ENCODE peak calls at places on chromosomes 3 and 15, in six cellular contexts. U is natural killer cell, R is mucosa of descending colon, D is IMR-90, N is GM23338, T is tibial artery. W is an unnamed sample.

GRCh38 chr15:96402403-96402802 is 71.9 kb downstream of the NR2F2 start:
- DNase-seq in U (no peak), R (no peak), D (no peak), N (no peak), T (no peak), W (no peak)

GRCh38 chr15:60790641-60791040 is 311.7 kb upstream of the ICE2 start:
- DNase-seq in U (no peak), R (no peak), D (no peak), N (no peak), T (no peak), W (no peak)

GRCh38 chr3:190369701-190370295 is 18.2 kb upstream of the CLDN16 start:
- DNase-seq in U (no peak), R (no peak), D (peak; percentile 39), N (no peak), T (no peak), W (no peak)

GRCh38 chr3:160810360-160810759 is 54.3 kb downstream of the PPM1L start:
- DNase-seq in U (no peak), R (no peak), D (no peak), N (no peak), T (peak; percentile 74), W (no peak)

GRCh38 chr15:25862469-25863066 is 559 bp downstream of the ATP10A start:
- DNase-seq in U (peak; percentile 43), R (peak; percentile 54), D (no peak), N (peak; percentile 57), T (peak; percentile 76), W (no peak)

GRCh38 chr15:48861813-48862431 is 16.0 kb upstream of the EID1 start:
- DNase-seq in U (no peak), R (no peak), D (peak; percentile 82), N (peak; percentile 82), T (no peak), W (no peak)

GRCh38 chr15:63473007-63473748 is 31.2 kb upstream of the USP3 start:
- DNase-seq in U (no peak), R (no peak), D (no peak), N (no peak), T (no peak), W (no peak)

GRCh38 chr3:16849795-16850194 is 35.0 kb upstream of the PLCL2 start:
- DNase-seq in U (no peak), R (no peak), D (peak; percentile 55), N (no peak), T (no peak), W (no peak)

GRCh38 chr3:134457331-134458125 is 28.3 kb downstream of the ANAPC13 start:
- DNase-seq in U (no peak), R (no peak), D (no peak), N (no peak), T (no peak), W (no peak)

GRCh38 chr3:100106531-100107155 is 7.7 kb downstream of the FILIP1L start:
- DNase-seq in U (no peak), R (no peak), D (peak; percentile 57), N (no peak), T (no peak), W (no peak)

GRCh38 chr3:35639251-35640185 is at the start of gene ARPP21:
- DNase-seq in U (no peak), R (no peak), D (no peak), N (peak; percentile 57), T (no peak), W (peak; percentile 19)

DNA sequence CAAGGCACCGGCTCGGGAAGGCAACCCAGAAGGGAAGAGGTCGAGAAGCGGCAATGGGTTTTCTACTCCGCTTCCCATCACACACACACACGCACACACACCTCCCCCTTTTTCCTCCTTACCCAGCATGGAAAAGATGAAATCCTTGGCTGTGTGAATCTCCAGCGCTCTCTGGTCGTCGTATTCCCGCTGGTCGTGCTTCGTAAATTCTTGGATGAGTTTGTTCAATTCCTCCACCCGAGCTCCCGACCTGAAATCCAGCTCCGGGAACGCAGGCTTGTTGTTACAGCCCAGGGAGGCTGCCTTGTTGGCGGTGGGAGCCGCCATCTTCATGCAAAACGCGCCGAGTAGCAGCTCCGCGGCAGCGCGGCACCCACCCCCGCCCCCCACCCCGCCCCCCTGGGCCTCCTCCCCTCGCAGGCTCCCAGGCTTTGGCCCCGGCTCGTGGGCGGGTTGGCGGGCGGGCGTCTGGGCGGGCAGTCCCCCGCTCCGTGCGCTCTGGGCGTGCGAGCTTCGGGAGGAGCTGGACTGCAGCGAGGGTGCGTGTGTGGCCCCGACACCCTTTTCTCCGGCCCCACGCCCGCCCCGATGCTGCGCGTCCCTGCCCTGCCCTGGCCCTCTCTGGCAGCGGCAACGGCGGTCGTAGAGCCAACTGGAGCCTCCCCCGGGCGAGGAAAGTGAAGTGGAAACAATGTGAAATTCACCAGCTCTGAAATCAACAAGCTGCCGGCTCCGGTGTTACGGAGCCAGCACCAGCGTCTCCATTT is at the start of gene MB21D2:
- DNase-seq in U (no peak), R (peak; percentile 82), D (peak; percentile 80), N (peak; percentile 74), T (peak; percentile 88), W (peak; percentile 65)
- TF ChIP-seq CTCF in U (no peak), R (no peak), D (no peak), N (no peak), T (no peak), W (no peak)

GRCh38 chr15:41183580-41183979 is 47.0 kb downstream of the EXD1 start:
- DNase-seq in U (no peak), R (no peak), D (peak; percentile 49), N (no peak), T (no peak), W (no peak)

GRCh38 chr15:41182266-41182665 is 48.3 kb downstream of the EXD1 start:
- DNase-seq in U (no peak), R (no peak), D (no peak), N (no peak), T (no peak), W (no peak)

GRCh38 chr15:41180206-41180789 is 50.3 kb downstream of the EXD1 start:
- DNase-seq in U (no peak), R (no peak), D (peak; percentile 64), N (no peak), T (no peak), W (no peak)
- TF ChIP-seq CTCF in U (no peak), R (no peak), D (no peak), N (no peak), T (no peak), W (no peak)

GRCh38 chr3:186849392-186849975 is 7.0 kb downstream of the ADIPOQ start:
- DNase-seq in U (no peak), R (no peak), D (peak; percentile 38), N (peak; percentile 81), T (no peak), W (no peak)
- TF ChIP-seq CTCF in U (peak; percentile 56), R (no peak), D (peak; percentile 42), N (peak; percentile 75), T (peak; percentile 41), W (peak; percentile 63)

DNA sequence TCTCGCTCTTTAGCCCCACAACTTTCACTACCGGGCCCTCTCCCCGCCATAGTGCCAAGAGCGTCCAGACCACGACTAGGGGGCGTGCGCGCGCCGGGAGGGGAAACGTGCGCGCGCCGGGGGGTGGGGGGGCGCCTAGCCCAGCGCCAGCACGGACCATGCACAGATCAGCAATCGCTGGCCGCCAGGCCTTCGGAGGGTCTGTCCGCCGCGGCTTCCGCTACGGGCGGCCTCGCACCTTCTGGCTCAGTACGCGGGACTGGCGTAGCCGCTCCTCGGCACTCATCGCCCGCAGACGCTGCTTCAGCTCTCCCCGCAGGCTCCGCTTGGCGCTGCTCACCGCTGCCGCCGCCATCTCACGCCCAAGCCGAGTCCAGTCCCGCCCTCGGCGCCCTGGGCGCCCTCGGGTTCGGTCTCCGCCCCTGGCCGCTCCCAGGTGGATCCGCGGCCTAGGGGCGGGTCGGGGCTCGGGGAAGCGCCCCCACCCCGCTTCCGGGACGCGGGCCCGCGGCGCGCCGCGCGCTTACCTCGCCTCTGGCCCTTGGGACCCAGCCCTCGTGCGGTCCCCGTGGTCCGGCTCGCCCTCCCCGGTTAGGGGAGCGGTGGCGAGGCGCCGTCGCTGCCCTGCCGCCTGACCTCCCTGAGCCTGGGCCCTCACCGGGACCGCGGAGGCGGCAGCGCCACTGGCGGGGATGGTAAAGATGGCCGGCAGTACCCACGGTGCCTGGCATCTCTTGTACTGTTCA is at the start of gene MTHFS:
- DNase-seq in U (peak; percentile 71), R (peak; percentile 92), D (peak; percentile 56), N (peak; percentile 84), T (peak; percentile 76), W (peak; percentile 63)
- TF ChIP-seq CTCF in U (peak; percentile 38), R (no peak), D (peak; percentile 52), N (peak; percentile 46), T (peak; percentile 11), W (peak; percentile 44)

DNA sequence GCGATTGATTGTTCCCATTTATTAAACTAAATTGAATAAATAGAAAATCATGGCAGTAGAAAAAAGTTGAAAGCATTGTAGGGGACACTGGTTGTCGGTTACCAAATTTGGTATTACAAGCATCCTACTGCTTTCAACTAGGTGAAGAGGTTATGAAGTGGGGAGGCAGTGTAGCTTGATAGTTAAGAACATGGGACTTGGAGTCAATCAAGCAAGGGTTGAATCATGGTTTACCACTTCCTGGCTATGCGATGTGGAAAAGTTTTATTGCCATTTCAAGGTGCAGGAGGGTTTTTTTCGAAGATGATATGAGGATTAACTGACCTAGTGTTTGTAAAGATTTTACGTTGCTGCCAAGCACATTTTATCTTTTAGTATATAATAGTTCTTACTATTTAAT is 318.2 kb upstream of the KCNH8 start:
- DNase-seq in U (no peak), R (no peak), D (no peak), N (no peak), T (no peak), W (no peak)
- TF ChIP-seq CTCF in U (no peak), R (no peak), D (no peak), N (no peak), T (no peak), W (no peak)

GRCh38 chr15:99291643-99292042 is 40.4 kb downstream of the LRRC28 start:
- DNase-seq in U (no peak), R (no peak), D (no peak), N (no peak), T (no peak), W (no peak)
- TF ChIP-seq CTCF in U (no peak), R (no peak), D (no peak), N (no peak), T (no peak), W (no peak)

DNA sequence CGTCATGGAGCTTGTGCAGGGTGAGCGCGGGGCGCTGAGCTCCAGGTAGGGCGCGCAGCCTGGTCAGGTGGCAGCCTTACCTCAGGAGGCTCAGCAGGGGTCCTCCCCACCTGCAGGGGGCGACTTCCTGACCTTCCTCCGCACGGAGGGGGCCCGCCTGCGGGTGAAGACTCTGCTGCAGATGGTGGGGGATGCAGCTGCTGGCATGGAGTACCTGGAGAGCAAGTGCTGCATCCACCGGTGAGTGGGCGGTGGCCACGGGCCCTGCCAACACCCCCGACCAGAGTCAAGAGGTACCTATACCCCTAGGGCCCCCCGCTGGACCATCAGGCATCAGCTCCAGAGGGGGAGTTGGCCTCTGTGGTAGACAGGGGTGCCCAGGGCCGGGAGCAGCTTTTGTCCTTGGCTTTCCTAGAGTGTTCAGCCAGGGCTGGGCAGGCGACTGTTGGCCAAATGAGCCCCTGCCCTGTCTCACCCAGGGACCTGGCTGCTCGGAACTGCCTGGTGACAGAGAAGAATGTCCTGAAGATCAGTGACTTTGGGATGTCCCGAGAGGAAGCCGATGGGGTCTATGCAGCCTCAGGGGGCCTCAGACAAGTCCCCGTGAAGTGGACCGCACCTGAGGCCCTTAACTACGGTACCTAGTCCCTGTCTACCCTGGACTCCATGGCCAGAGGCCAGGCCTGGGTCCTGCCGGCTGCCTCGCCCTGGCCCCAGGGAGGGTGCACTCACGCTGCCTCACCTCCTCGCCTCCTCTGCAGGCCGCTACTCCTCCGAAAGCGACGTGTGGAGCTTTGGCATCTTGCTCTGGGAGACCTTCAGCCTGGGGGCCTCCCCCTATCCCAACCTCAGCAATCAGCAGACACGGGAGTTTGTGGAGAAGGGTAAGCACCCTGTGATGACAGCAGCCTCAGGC is 9.1 kb downstream of the FES start:
- DNase-seq in U (no peak), R (no peak), D (no peak), N (peak; percentile 17), T (peak; percentile 61), W (no peak)
- TF ChIP-seq CTCF in U (no peak), R (no peak), D (no peak), N (peak; percentile 11), T (no peak), W (peak; percentile 17)

W was measured in progenitor cell of endocrine pancreas.